ENCODE peak calls at places on chromosomes 4 and X, in six cellular contexts. D, J, Z, O, B and X are unnamed samples. For H3K27me3, the result is how much of the 10 kb centered on the place peaks cover.

GRCh38 chrX:101619336-101619735 is 1.5 kb upstream of the ARMCX6 start:
- DNase-seq in D (peak), J (no peak), Z (no peak), O (no peak), B (no peak), X (no peak)

GRCh38 chrX:69021095-69021494 is 144.2 kb downstream of the PJA1 start:
- DNase-seq in D (no peak), J (no peak), Z (no peak), O (peak), B (no peak), X (no peak)

GRCh38 chr4:144565558-144566195 is 80.3 kb upstream of the HHIP start:
- DNase-seq in D (no peak), J (no peak), Z (peak), O (no peak), B (no peak), X (no peak)

GRCh38 chrX:54397113-54397512 is 39.3 kb upstream of the WNK3 start:
- DNase-seq in D (no peak), J (no peak), Z (no peak), O (no peak), B (no peak), X (no peak)

GRCh38 chrX:54710920-54711319 is 87.1 kb downstream of the ITIH6 start:
- DNase-seq in D (no peak), J (no peak), Z (no peak), O (no peak), B (no peak), X (no peak)

GRCh38 chr4:84977409-84977808 is 10.9 kb upstream of the WDFY3 start:
- DNase-seq in D (no peak), J (no peak), Z (no peak), O (no peak), B (no peak), X (no peak)

GRCh38 chr4:87543835-87544461 is 14.8 kb upstream of the SPARCL1 start:
- DNase-seq in D (peak), J (no peak), Z (peak), O (no peak), B (no peak), X (no peak)

GRCh38 chr4:5037553-5038551 is 13.4 kb upstream of the STK32B start:
- DNase-seq in D (peak), J (peak), Z (peak), O (no peak), B (peak), X (no peak)

GRCh38 chr4:154332681-154333421 is 158.7 kb downstream of the DCHS2 start:
- DNase-seq in D (no peak), J (no peak), Z (no peak), O (no peak), B (peak), X (no peak)

GRCh38 chrX:38632516-38632915 is 71.2 kb downstream of the TSPAN7 start:
- DNase-seq in D (no peak), J (no peak), Z (no peak), O (no peak), B (no peak), X (no peak)

GRCh38 chr4:176498857-176499256 is 179.1 kb downstream of the SPCS3 start:
- DNase-seq in D (peak), J (no peak), Z (peak), O (no peak), B (no peak), X (no peak)

GRCh38 chrX:66074920-66075879 is 35.3 kb upstream of the VSIG4 start:
- DNase-seq in D (peak), J (no peak), Z (no peak), O (no peak), B (peak), X (no peak)

GRCh38 chr4:147367841-147368385 is 113.0 kb upstream of the EDNRA start:
- DNase-seq in D (no peak), J (no peak), Z (no peak), O (no peak), B (no peak), X (no peak)

GRCh38 chrX:45771560-45772340 is 571.1 kb upstream of the DIPK2B start:
- DNase-seq in D (peak), J (peak), Z (peak), O (no peak), B (peak), X (peak)

GRCh38 chrX:150165776-150166610 is 197.1 kb upstream of the MAMLD1 start:
- DNase-seq in D (no peak), J (no peak), Z (peak), O (no peak), B (no peak), X (no peak)

GRCh38 chr4:101065935-101066485 is 281.3 kb downstream of the PPP3CA start:
- DNase-seq in D (no peak), J (no peak), Z (no peak), O (no peak), B (no peak), X (no peak)

GRCh38 chr4:576245-576821 is at the start of gene TMEM271:
- DNase-seq in D (no peak), J (no peak), Z (no peak), O (no peak), B (no peak), X (no peak)

GRCh38 chrX:19303216-19303880 is 40.4 kb upstream of the PDHA1 start:
- DNase-seq in D (peak), J (no peak), Z (peak), O (no peak), B (no peak), X (no peak)

GRCh38 chr4:3269105-3269927 is 20.4 kb downstream of the MSANTD1 start:
- DNase-seq in D (no peak), J (no peak), Z (no peak), O (no peak), B (no peak), X (peak)

DNA sequence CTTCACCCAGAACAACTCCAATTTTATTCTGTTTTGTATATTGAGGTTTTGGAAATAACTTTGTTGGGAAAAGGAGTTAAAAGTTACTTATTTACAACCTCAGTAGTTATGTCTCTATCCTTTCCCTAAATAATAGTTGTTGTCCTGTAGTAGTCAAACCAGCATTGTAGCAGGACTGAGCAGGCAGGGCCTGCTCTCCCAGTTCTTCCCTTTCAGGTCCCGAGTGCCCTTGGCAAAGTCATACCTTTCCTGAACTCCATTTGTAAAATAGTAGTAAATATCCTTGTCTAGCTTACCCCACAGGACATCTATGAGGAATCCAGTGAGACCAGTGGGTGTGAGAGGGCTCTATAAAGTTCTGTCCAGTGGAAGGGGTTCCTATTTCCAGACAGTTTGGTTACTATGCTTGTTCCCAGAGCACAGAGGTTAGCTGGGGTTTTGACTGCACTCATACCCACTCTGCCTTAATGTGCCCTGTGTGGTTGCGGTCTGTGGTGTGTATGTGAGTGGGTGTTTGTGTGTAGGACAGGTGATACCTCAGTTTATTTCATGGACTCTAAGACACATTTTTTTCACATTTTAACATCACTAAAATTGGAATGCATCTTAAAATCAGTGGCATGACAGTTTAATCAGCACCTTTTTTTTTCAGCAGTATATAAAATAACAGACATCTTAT is 136.3 kb downstream of the AMMECR1 start:
- DNase-seq in D (peak), J (no peak), Z (no peak), O (no peak), B (no peak), X (no peak)
- H3K27me3 ChIP-seq in D (under half), J (under half), Z (under half), O (under half), B (under half), X (under half)

GRCh38 chrX:12721042-12721441 is 70.2 kb upstream of the PRPS2 start:
- DNase-seq in D (peak), J (no peak), Z (no peak), O (no peak), B (no peak), X (no peak)
- H3K27me3 ChIP-seq in D (under half), J (under half), Z (under half), O (under half), B (under half), X (under half)

DNA sequence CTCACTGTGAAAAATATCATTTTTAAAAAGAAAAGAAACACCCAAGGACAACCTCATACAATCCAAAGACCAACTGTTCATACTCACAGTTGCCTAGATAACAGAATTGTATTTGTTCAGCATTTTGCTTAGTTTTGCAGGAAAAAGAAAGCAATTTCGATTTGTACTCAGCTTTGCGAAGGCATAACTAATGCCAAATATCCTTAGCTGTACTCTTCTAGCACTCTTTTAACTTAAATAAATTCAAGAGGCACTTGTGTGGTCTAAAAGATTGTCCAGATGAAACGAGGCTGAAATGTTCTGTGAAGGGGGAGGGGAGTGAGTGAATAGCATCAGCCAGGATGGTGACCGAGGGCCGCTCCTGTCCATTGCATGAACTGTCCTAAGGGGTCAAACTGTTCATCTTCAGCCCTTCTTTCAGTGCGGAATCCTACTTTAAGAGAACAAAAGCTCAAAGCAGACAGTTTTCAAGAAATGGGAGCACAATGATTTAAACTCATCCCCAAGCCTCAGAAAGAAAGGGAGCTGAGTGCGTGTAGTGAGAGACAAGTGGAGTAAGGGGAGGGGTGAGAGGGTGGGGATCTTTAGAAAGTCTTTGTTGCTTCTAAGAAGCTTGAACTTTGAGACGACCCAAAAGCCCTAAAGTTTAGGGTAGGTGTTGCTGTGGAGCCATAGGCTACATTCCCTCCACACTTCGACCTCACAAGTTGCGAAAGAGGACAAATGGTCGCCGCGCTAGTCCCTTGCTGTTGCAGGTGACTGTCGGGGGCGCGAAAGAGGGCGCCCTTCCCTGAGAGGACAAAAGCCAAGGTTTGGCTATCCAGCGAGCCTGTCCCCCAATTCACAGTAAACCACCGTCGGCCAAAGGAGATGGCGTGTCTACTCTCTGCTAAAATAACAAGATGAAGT is 4.0 kb upstream of the NEUROG2 start:
- DNase-seq in D (no peak), J (no peak), Z (no peak), O (no peak), B (no peak), X (no peak)
- H3K27me3 ChIP-seq in D (half or more), J (half or more), Z (half or more), O (under half), B (half or more), X (half or more)

GRCh38 chr4:80199004-80199579 is 1.8 kb downstream of the PRDM8 start:
- DNase-seq in D (no peak), J (no peak), Z (no peak), O (no peak), B (no peak), X (no peak)

GRCh38 chr4:80199947-80200346 is 2.6 kb downstream of the PRDM8 start:
- DNase-seq in D (no peak), J (no peak), Z (no peak), O (no peak), B (no peak), X (no peak)

GRCh38 chr4:80202190-80202711 is 4.9 kb downstream of the PRDM8 start:
- DNase-seq in D (peak), J (no peak), Z (peak), O (peak), B (peak), X (peak)

GRCh38 chr4:80202784-80203553 is 5.7 kb downstream of the PRDM8 start:
- DNase-seq in D (no peak), J (no peak), Z (peak), O (no peak), B (peak), X (no peak)

GRCh38 chr4:80201326-80202151 is 4.2 kb downstream of the PRDM8 start:
- DNase-seq in D (no peak), J (no peak), Z (peak), O (no peak), B (peak), X (no peak)
- H3K27me3 ChIP-seq in D (under half), J (under half), Z (under half), O (under half), B (half or more), X (under half)